ENCODE peak calls at places on chromosomes 4 and X, in eight cellular contexts. One of them, this sample, is unnamed. For H3K79me2, the result is how much of the 10 kb centered on the place peaks cover.

GRCh38 chr4:7878323-7878722 is 61.3 kb downstream of the AFAP1 start:
- DNase-seq in MM.1S: no peak
- DNase-seq in SK-N-SH: no peak
- DNase-seq in HCT116: no peak
- DNase-seq in GM23338: no peak
- DNase-seq in neural progenitor cell: no peak
- DNase-seq in OCI-LY7: no peak
- DNase-seq in PC-3: no peak
- DNase-seq in this sample: no peak

GRCh38 chr4:101284546-101284945 is 62.8 kb downstream of the PPP3CA start:
- DNase-seq in MM.1S: no peak
- DNase-seq in SK-N-SH: no peak
- DNase-seq in HCT116: no peak
- DNase-seq in GM23338: no peak
- DNase-seq in neural progenitor cell: no peak
- DNase-seq in OCI-LY7: no peak
- DNase-seq in PC-3: peak
- DNase-seq in this sample: no peak

GRCh38 chrX:15170927-15171326 is 99.0 kb downstream of the ASB9 start:
- DNase-seq in MM.1S: no peak
- DNase-seq in SK-N-SH: no peak
- DNase-seq in HCT116: no peak
- DNase-seq in GM23338: no peak
- DNase-seq in neural progenitor cell: no peak
- DNase-seq in OCI-LY7: no peak
- DNase-seq in PC-3: no peak
- DNase-seq in this sample: no peak

GRCh38 chr4:90219822-90220221 is 92.6 kb downstream of the CCSER1 start:
- DNase-seq in MM.1S: peak
- DNase-seq in SK-N-SH: no peak
- DNase-seq in HCT116: no peak
- DNase-seq in GM23338: no peak
- DNase-seq in neural progenitor cell: no peak
- DNase-seq in OCI-LY7: no peak
- DNase-seq in PC-3: no peak
- DNase-seq in this sample: no peak

GRCh38 chrX:110440016-110440805 is 81.6 kb downstream of the RTL9 start:
- DNase-seq in MM.1S: no peak
- DNase-seq in SK-N-SH: no peak
- DNase-seq in HCT116: no peak
- DNase-seq in GM23338: no peak
- DNase-seq in neural progenitor cell: no peak
- DNase-seq in OCI-LY7: no peak
- DNase-seq in PC-3: no peak
- DNase-seq in this sample: no peak

GRCh38 chrX:133639726-133640125 is 224.4 kb upstream of the GPC4 start:
- DNase-seq in MM.1S: no peak
- DNase-seq in SK-N-SH: no peak
- DNase-seq in HCT116: no peak
- DNase-seq in GM23338: peak
- DNase-seq in neural progenitor cell: no peak
- DNase-seq in OCI-LY7: no peak
- DNase-seq in PC-3: no peak
- DNase-seq in this sample: no peak

GRCh38 chrX:129679856-129680255 is 25.1 kb upstream of the APLN start:
- DNase-seq in MM.1S: no peak
- DNase-seq in SK-N-SH: no peak
- DNase-seq in HCT116: no peak
- DNase-seq in GM23338: no peak
- DNase-seq in neural progenitor cell: no peak
- DNase-seq in OCI-LY7: no peak
- DNase-seq in PC-3: peak
- DNase-seq in this sample: no peak

GRCh38 chr4:61911313-61911756 is 711.2 kb downstream of the ADGRL3 start:
- DNase-seq in MM.1S: no peak
- DNase-seq in SK-N-SH: no peak
- DNase-seq in HCT116: no peak
- DNase-seq in GM23338: peak
- DNase-seq in neural progenitor cell: peak
- DNase-seq in OCI-LY7: no peak
- DNase-seq in PC-3: no peak
- DNase-seq in this sample: no peak

GRCh38 chr4:182246401-182247205 is 3.4 kb downstream of the TENM3 start:
- DNase-seq in MM.1S: no peak
- DNase-seq in SK-N-SH: no peak
- DNase-seq in HCT116: no peak
- DNase-seq in GM23338: peak
- DNase-seq in neural progenitor cell: no peak
- DNase-seq in OCI-LY7: no peak
- DNase-seq in PC-3: no peak
- DNase-seq in this sample: peak

GRCh38 chr4:1413221-1413663 is 7.0 kb upstream of the NKX1-1 start:
- DNase-seq in MM.1S: no peak
- DNase-seq in SK-N-SH: peak
- DNase-seq in HCT116: no peak
- DNase-seq in GM23338: no peak
- DNase-seq in neural progenitor cell: no peak
- DNase-seq in OCI-LY7: no peak
- DNase-seq in PC-3: no peak
- DNase-seq in this sample: peak

GRCh38 chr4:127503111-127503510 is 129.6 kb upstream of the INTU start:
- DNase-seq in MM.1S: no peak
- DNase-seq in SK-N-SH: no peak
- DNase-seq in HCT116: no peak
- DNase-seq in GM23338: peak
- DNase-seq in neural progenitor cell: peak
- DNase-seq in OCI-LY7: no peak
- DNase-seq in PC-3: no peak
- DNase-seq in this sample: no peak

GRCh38 chrX:71989768-71990167 is 79.1 kb downstream of the NHSL2 start:
- DNase-seq in MM.1S: no peak
- DNase-seq in SK-N-SH: no peak
- DNase-seq in HCT116: no peak
- DNase-seq in GM23338: no peak
- DNase-seq in neural progenitor cell: no peak
- DNase-seq in OCI-LY7: no peak
- DNase-seq in PC-3: peak
- DNase-seq in this sample: no peak

GRCh38 chr4:43234626-43235025 is 342.1 kb downstream of the GRXCR1 start:
- DNase-seq in MM.1S: no peak
- DNase-seq in SK-N-SH: no peak
- DNase-seq in HCT116: no peak
- DNase-seq in GM23338: peak
- DNase-seq in neural progenitor cell: no peak
- DNase-seq in OCI-LY7: no peak
- DNase-seq in PC-3: no peak
- DNase-seq in this sample: no peak

GRCh38 chrX:119118780-119119395 is 8.7 kb downstream of the KIAA1210 start:
- DNase-seq in MM.1S: peak
- DNase-seq in SK-N-SH: peak
- DNase-seq in HCT116: peak
- DNase-seq in GM23338: peak
- DNase-seq in neural progenitor cell: peak
- DNase-seq in OCI-LY7: peak
- DNase-seq in PC-3: peak
- DNase-seq in this sample: peak

GRCh38 chrX:46577116-46578005 is 3.8 kb downstream of the CHST7 start:
- DNase-seq in MM.1S: no peak
- DNase-seq in SK-N-SH: no peak
- DNase-seq in HCT116: no peak
- DNase-seq in GM23338: no peak
- DNase-seq in neural progenitor cell: no peak
- DNase-seq in OCI-LY7: no peak
- DNase-seq in PC-3: peak
- DNase-seq in this sample: no peak

GRCh38 chrX:138845791-138846190 is 134.3 kb upstream of the FGF13 start:
- DNase-seq in MM.1S: no peak
- DNase-seq in SK-N-SH: no peak
- DNase-seq in HCT116: no peak
- DNase-seq in GM23338: no peak
- DNase-seq in neural progenitor cell: peak
- DNase-seq in OCI-LY7: no peak
- DNase-seq in PC-3: no peak
- DNase-seq in this sample: no peak

GRCh38 chrX:384861-385260 is 1.8 kb downstream of the PPP2R3B start:
- DNase-seq in MM.1S: no peak
- DNase-seq in SK-N-SH: no peak
- DNase-seq in HCT116: no peak
- DNase-seq in GM23338: no peak
- DNase-seq in neural progenitor cell: no peak
- DNase-seq in OCI-LY7: no peak
- DNase-seq in PC-3: no peak
- DNase-seq in this sample: no peak

GRCh38 chr4:68907230-68907629 is 44.4 kb downstream of the UGT2A3 start:
- DNase-seq in MM.1S: no peak
- DNase-seq in SK-N-SH: no peak
- DNase-seq in HCT116: no peak
- DNase-seq in GM23338: no peak
- DNase-seq in neural progenitor cell: no peak
- DNase-seq in OCI-LY7: no peak
- DNase-seq in PC-3: no peak
- DNase-seq in this sample: peak

GRCh38 chr4:68906238-68907137 is 45.1 kb downstream of the UGT2A3 start:
- DNase-seq in MM.1S: no peak
- DNase-seq in SK-N-SH: no peak
- DNase-seq in HCT116: no peak
- DNase-seq in GM23338: peak
- DNase-seq in neural progenitor cell: peak
- DNase-seq in OCI-LY7: no peak
- DNase-seq in PC-3: no peak
- DNase-seq in this sample: peak

GRCh38 chr4:68905598-68906237 is 45.9 kb downstream of the UGT2A3 start:
- DNase-seq in MM.1S: no peak
- DNase-seq in SK-N-SH: no peak
- DNase-seq in HCT116: no peak
- DNase-seq in GM23338: peak
- DNase-seq in neural progenitor cell: peak
- DNase-seq in OCI-LY7: no peak
- DNase-seq in PC-3: peak
- DNase-seq in this sample: peak

GRCh38 chr4:68907788-68908700 is 43.6 kb downstream of the UGT2A3 start:
- DNase-seq in MM.1S: no peak
- DNase-seq in SK-N-SH: no peak
- DNase-seq in HCT116: no peak
- DNase-seq in GM23338: no peak
- DNase-seq in neural progenitor cell: no peak
- DNase-seq in OCI-LY7: no peak
- DNase-seq in PC-3: no peak
- DNase-seq in this sample: no peak

DNA sequence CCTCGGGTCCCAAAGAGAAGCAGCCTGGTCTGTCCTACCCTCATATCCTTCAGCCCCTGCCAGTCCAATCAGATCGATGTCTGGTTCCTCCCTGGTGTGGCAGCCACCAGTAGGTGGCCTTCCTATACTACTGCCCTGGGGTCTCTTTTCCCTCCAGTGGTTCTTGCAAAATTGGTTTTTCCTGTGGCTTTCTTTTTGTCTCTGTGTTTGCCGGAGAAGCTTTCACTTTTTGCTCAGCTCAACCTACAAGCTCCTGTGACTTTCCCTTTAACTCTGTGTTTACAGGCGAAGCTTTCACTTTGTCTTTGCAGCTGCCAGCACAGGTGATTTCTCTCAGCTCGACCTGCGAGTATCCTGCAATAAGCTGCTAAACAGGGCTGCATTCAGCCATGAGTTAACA is 46.8 kb downstream of the UGT2A3 start:
- DNase-seq in MM.1S: peak
- DNase-seq in SK-N-SH: no peak
- DNase-seq in HCT116: no peak
- DNase-seq in GM23338: peak
- DNase-seq in neural progenitor cell: peak
- DNase-seq in OCI-LY7: no peak
- DNase-seq in PC-3: peak
- DNase-seq in this sample: peak
- TF ChIP-seq CTCF in MM.1S: peak
- TF ChIP-seq CTCF in SK-N-SH: peak
- TF ChIP-seq CTCF in HCT116: no peak
- TF ChIP-seq CTCF in GM23338: peak
- TF ChIP-seq CTCF in neural progenitor cell: peak
- TF ChIP-seq CTCF in OCI-LY7: no peak
- TF ChIP-seq CTCF in PC-3: peak
- TF ChIP-seq CTCF in this sample: peak

GRCh38 chrX:154380153-154380552 is 1.1 kb downstream of the EMD start:
- DNase-seq in MM.1S: no peak
- DNase-seq in SK-N-SH: no peak
- DNase-seq in HCT116: no peak
- DNase-seq in GM23338: no peak
- DNase-seq in neural progenitor cell: no peak
- DNase-seq in OCI-LY7: no peak
- DNase-seq in PC-3: no peak
- DNase-seq in this sample: no peak
- TF ChIP-seq EZH2phosphoT487 in MM.1S: no peak
- TF ChIP-seq EZH2phosphoT487 in SK-N-SH: no peak
- TF ChIP-seq EZH2phosphoT487 in HCT116: no peak
- TF ChIP-seq EZH2phosphoT487 in GM23338: no peak
- TF ChIP-seq EZH2phosphoT487 in neural progenitor cell: no peak
- TF ChIP-seq EZH2phosphoT487 in OCI-LY7: no peak
- TF ChIP-seq EZH2phosphoT487 in PC-3: no peak
- TF ChIP-seq EZH2phosphoT487 in this sample: no peak

DNA sequence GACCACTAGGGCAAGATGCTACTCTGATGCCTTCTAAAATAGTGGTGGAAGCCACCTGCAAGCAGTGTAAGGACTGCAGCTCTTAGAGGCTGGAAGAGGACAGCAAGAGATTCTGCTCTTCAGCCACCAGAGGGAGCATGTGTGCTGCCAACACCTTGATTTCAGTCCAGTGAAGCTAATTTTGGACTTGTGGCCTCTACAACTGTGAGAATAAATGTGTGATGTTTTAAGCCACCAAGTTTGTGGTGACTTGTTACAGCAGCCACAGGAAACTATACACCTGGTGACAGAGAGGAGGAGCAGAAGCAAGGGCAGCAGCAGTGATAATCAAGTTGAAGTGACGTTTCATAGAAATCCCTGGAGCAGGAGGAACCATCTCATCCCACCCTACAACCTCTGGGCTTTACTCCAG is 55.9 kb downstream of the FGFBP1 start:
- DNase-seq in MM.1S: peak
- DNase-seq in SK-N-SH: peak
- DNase-seq in HCT116: peak
- DNase-seq in GM23338: peak
- DNase-seq in neural progenitor cell: peak
- DNase-seq in OCI-LY7: peak
- DNase-seq in PC-3: peak
- DNase-seq in this sample: peak
- H3K79me2 ChIP-seq in MM.1S: under half
- H3K79me2 ChIP-seq in SK-N-SH: under half
- H3K79me2 ChIP-seq in HCT116: under half
- H3K79me2 ChIP-seq in GM23338: under half
- H3K79me2 ChIP-seq in neural progenitor cell: under half
- H3K79me2 ChIP-seq in OCI-LY7: under half
- H3K79me2 ChIP-seq in PC-3: under half
- H3K79me2 ChIP-seq in this sample: under half

DNA sequence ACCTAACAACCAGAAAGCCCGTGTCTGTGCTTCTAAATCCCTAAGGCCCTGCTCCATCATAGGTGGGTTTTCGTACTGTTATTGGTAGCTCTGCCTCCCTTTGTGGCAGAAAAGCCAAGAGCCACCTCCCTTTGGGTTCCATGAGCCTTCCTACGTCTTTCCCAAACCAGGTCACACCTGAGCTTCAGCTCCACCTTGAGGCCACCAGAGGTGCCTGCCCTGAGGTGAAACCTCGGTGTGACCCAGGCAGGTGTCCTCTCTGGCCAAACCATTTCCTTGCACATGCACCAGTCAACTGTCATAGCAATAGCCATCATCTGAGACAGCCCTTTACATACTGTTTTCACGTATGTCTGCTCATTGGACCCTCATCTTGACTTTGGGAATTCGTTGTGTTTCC is 188.0 kb upstream of the RBPJ start:
- DNase-seq in MM.1S: no peak
- DNase-seq in SK-N-SH: no peak
- DNase-seq in HCT116: no peak
- DNase-seq in GM23338: peak
- DNase-seq in neural progenitor cell: no peak
- DNase-seq in OCI-LY7: peak
- DNase-seq in PC-3: no peak
- DNase-seq in this sample: no peak
- TF ChIP-seq CTCF in MM.1S: no peak
- TF ChIP-seq CTCF in SK-N-SH: no peak
- TF ChIP-seq CTCF in HCT116: peak
- TF ChIP-seq CTCF in GM23338: peak
- TF ChIP-seq CTCF in neural progenitor cell: no peak
- TF ChIP-seq CTCF in OCI-LY7: peak
- TF ChIP-seq CTCF in PC-3: peak
- TF ChIP-seq CTCF in this sample: no peak